ENCODE peak calls at places on chromosome 15, in seven cellular contexts. C is lower leg skin, J is esophagus squamous epithelium, V is cardiac muscle cell, S is tibial artery, W is ovary, T is fibroblast of lung. U is an unnamed sample.

GRCh38 chr15:76340802-76341365 is 4.3 kb downstream of the ISL2 start:
- DNase-seq in C (no peak), J (no peak), V (peak), S (no peak), W (no peak), T (no peak), U (no peak)

GRCh38 chr15:27639595-27639994 is 459.5 kb downstream of the OCA2 start:
- DNase-seq in C (no peak), J (no peak), V (no peak), S (no peak), W (no peak), T (no peak), U (no peak)

GRCh38 chr15:39392469-39393047 is 188.3 kb upstream of the THBS1 start:
- DNase-seq in C (no peak), J (no peak), V (no peak), S (no peak), W (no peak), T (no peak), U (no peak)

GRCh38 chr15:38038659-38039442 is 104.4 kb downstream of the TMCO5A start:
- DNase-seq in C (no peak), J (no peak), V (no peak), S (no peak), W (no peak), T (peak), U (peak)

GRCh38 chr15:39331584-39331983 is 249.3 kb upstream of the THBS1 start:
- DNase-seq in C (peak), J (no peak), V (no peak), S (no peak), W (no peak), T (no peak), U (no peak)

GRCh38 chr15:39798382-39798781 is 15.7 kb upstream of the FSIP1 start:
- DNase-seq in C (no peak), J (no peak), V (no peak), S (no peak), W (no peak), T (no peak), U (no peak)

GRCh38 chr15:100687532-100688215 is 85.3 kb downstream of the ASB7 start:
- DNase-seq in C (no peak), J (no peak), V (no peak), S (peak), W (no peak), T (peak), U (peak)

GRCh38 chr15:57146394-57147140 is 228.1 kb downstream of the TCF12 start:
- DNase-seq in C (no peak), J (no peak), V (peak), S (no peak), W (no peak), T (peak), U (peak)

GRCh38 chr15:59968314-59968713 is 35.8 kb upstream of the FOXB1 start:
- DNase-seq in C (no peak), J (no peak), V (no peak), S (no peak), W (no peak), T (no peak), U (no peak)

GRCh38 chr15:96365781-96366525 is 35.5 kb downstream of the NR2F2 start:
- DNase-seq in C (no peak), J (no peak), V (no peak), S (no peak), W (no peak), T (no peak), U (no peak)

GRCh38 chr15:31230630-31231485 is 95.8 kb upstream of the KLF13 start:
- DNase-seq in C (no peak), J (peak), V (no peak), S (no peak), W (no peak), T (no peak), U (no peak)
- H3K4me3 ChIP-seq in C (no peak), J (no peak), V (no peak), S (no peak), W (no peak), T (no peak), U (no peak)

GRCh38 chr15:50234764-50235163 is 30.8 kb downstream of the HDC start:
- DNase-seq in C (no peak), J (no peak), V (no peak), S (no peak), W (no peak), T (no peak), U (no peak)
- TF ChIP-seq CTCF in C (no peak), J (no peak), V (no peak), S (no peak), W (no peak), T (no peak), U (no peak)

GRCh38 chr15:89630260-89630659 is 25.0 kb downstream of the KIF7 start:
- DNase-seq in C (no peak), J (no peak), V (no peak), S (no peak), W (no peak), T (no peak), U (no peak)
- H3K4me3 ChIP-seq in C (no peak), J (no peak), V (no peak), S (no peak), W (no peak), T (no peak), U (no peak)

DNA sequence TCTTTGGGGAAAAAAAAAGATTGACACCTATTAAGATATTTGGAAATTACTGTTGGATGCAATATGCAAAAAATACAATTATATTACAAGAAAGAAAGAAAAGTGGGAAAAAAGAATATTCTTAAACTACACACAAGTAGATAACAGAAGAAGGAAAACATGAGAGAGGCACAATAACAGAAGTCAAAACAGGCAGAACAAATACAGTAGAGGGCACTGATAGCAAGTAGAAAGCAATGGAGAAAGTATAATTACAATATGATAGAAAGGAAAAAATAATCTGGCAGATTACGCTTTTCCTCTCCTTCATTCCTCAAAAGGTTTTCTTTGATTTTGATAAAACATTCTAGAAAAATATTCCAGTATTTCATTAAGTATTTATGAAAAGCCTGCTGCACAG is 72.1 kb downstream of the ADAM10 start:
- DNase-seq in C (no peak), J (no peak), V (no peak), S (no peak), W (no peak), T (no peak), U (no peak)
- TF ChIP-seq CTCF in C (no peak), J (no peak), V (no peak), S (peak), W (no peak), T (no peak), U (no peak)

GRCh38 chr15:73984208-73984979 is 7.7 kb downstream of the STOML1 start:
- DNase-seq in C (no peak), J (no peak), V (no peak), S (no peak), W (no peak), T (no peak), U (no peak)

GRCh38 chr15:73983211-73983727 is 8.8 kb downstream of the STOML1 start:
- DNase-seq in C (no peak), J (no peak), V (no peak), S (peak), W (peak), T (peak), U (peak)

GRCh38 chr15:73983773-73984172 is 8.3 kb downstream of the STOML1 start:
- DNase-seq in C (no peak), J (no peak), V (no peak), S (no peak), W (no peak), T (no peak), U (no peak)

GRCh38 chr15:73981761-73982222 is 10.3 kb downstream of the STOML1 start:
- DNase-seq in C (no peak), J (no peak), V (no peak), S (no peak), W (no peak), T (no peak), U (no peak)

DNA sequence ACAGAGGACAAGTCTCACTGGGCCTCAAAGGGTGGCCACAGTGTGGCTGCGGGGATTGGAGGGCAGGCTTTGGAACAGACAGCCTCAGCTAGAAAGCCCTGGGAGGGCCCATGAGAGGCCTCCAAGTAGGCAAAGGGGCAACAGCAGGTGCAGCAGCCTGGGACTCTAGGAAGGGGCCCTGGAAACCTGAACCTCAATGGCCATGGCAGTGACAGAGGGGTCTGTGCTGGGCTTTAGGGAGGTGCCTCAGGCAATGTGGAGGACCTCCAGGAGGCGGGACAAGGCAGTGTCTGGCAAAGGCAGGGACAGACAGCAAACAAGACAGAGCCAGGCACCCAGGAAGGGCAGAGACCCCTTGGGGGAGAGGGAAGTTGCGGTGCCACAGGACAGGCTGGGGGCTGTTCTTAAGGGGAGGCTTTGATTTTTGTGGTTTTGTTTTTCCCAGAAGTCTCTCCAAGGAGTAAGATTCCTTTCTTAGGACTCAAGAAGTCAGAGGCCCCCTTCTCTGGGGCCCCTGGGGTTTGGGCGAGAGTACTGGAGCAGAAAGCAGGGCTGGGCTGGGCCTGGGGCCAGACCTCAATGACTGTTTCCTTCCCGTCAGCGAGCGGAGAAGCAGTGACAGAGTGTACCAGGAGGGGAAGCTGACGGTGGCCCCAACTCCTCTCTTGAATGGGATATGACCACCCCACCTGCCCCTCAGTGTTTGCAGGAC is 9.7 kb downstream of the STOML1 start:
- DNase-seq in C (peak), J (no peak), V (no peak), S (peak), W (peak), T (peak), U (peak)
- H3K4me3 ChIP-seq in C (no peak), J (peak), V (no peak), S (peak), W (no peak), T (no peak), U (no peak)

DNA sequence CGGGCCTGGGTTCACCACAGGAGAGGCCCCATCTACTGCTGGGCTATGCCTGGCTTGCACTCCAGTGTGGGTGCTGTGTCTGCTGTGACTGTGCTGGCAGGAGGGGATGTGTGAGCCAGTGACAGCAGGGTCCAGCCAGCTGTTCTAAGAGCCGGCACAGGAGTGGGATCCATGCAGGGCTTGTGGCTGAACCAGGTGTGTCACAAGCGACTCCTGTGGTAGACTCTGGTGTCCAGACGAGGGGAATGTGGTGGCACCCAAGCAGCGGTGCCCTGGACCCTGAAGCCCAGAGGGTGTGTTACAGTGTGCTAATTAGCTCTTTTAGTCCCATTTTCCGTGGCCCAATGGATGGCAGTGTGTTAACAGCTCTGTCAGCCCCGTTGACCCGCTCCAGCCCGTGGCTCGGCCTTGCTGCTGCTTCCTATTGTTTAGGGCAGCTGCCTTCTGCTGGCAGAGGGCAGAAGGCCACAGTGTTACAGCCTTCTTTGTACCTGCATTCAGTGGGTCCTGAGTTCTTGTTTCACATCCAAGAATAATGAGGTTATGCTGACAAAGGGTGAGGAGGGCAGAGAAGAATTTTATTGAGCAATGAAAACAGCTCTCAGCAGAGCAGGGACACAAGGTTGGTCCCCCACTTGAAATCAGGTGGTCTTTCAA is 78.5 kb upstream of the RNU6-1 start:
- DNase-seq in C (no peak), J (no peak), V (no peak), S (no peak), W (no peak), T (no peak), U (no peak)
- TF ChIP-seq CTCF in C (no peak), J (no peak), V (no peak), S (no peak), W (no peak), T (no peak), U (no peak)

GRCh38 chr15:73750951-73751350 is 2.2 kb downstream of the INSYN1 start:
- DNase-seq in C (no peak), J (no peak), V (no peak), S (no peak), W (no peak), T (no peak), U (no peak)
- H3K4me3 ChIP-seq in C (no peak), J (peak), V (no peak), S (no peak), W (no peak), T (no peak), U (no peak)

DNA sequence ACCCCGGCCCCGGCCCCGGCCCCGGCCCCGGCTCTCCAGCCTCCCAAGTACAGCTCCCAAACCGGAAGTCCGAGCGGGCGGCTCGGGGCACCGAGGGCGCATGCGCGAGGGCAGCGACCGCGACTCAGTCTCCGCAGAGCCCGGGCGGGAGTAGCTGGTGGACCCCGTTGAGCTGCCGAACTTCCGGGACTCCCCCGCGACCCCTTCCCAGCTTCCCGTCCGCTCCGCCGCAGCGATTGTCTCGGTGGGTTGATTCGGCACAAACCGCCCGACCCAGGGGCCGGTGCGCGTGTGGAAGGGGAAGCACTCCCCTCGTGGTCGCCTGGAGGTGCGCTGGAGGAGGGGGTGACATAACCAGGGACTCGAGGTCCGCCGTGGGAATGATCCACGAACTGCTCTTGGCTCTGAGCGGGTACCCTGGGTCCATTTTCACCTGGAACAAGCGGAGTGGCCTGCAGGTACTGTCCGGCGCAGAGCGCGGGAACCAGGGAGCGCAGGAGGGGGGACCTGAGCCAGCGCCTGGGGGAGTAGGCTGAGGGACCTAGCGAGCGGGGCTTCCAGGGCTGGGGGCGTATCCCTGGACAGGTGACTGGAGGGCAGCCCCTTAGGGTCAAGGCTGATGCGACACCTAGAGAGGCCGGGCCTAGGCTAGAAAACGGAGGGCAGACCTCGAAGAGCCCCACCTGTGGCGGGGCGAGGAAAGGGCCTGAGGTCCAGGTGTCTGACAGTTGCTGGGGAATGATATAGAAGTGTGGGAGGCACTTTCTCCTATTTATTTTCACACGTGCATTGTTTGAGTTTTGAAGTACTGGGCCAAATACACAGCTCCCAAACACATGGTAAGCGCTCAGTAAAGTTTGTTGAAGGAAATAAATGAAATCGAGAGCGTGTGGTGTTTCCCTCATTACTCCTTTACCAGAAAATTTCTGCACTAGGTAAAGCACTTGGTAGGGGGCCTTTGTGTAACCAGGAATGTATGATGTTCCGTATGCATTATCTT is at the start of the genes TUBGCP4 and ZSCAN29:
- DNase-seq in C (peak), J (no peak), V (peak), S (peak), W (peak), T (peak), U (peak)
- TF ChIP-seq CTCF in C (no peak), J (no peak), V (peak), S (no peak), W (no peak), T (peak), U (peak)

GRCh38 chr15:67092726-67093125 is 27.3 kb downstream of the SMAD3 start:
- DNase-seq in C (no peak), J (no peak), V (no peak), S (no peak), W (no peak), T (no peak), U (no peak)

GRCh38 chr15:67093146-67093874 is 27.9 kb downstream of the SMAD3 start:
- DNase-seq in C (no peak), J (peak), V (no peak), S (no peak), W (no peak), T (no peak), U (no peak)

GRCh38 chr15:67090297-67091072 is 25.1 kb downstream of the SMAD3 start:
- DNase-seq in C (no peak), J (no peak), V (no peak), S (no peak), W (no peak), T (no peak), U (no peak)

GRCh38 chr15:67091073-67091965 is 25.9 kb downstream of the SMAD3 start:
- DNase-seq in C (peak), J (no peak), V (peak), S (no peak), W (peak), T (peak), U (peak)

GRCh38 chr15:67091966-67092677 is 26.7 kb downstream of the SMAD3 start:
- DNase-seq in C (no peak), J (no peak), V (no peak), S (no peak), W (peak), T (no peak), U (no peak)
- H3K4me3 ChIP-seq in C (no peak), J (no peak), V (no peak), S (no peak), W (no peak), T (no peak), U (no peak)

U was measured in fibroblast of pulmonary artery.